ENCODE peak calls at places on chromosomes 6 and 20, in ten cellular contexts. F is anterior cingulate cortex; T is left ventricle myocardium inferior; Y is activated T-cell treated with anti-CD3 and anti-CD28 coated beads for 48 hours; M is GM03348; S is fibroblast of lung; A is substantia nigra; N is NCI-H1436 treated with DMSO at 0.1 percent for 48 hours; U is effector memory CD8-positive, alpha-beta T cell; J is NCI-H1105 treated with DMSO at 0.1 percent for 48 hours. O is an unnamed sample.

GRCh38 chr20:48025061-48025515 is 239.8 kb upstream of the SULF2 start:
- DNase-seq in F (no peak), T (no peak), Y (no peak), M (peak), S (peak), A (no peak), N (no peak), U (no peak), J (no peak), O (no peak)

GRCh38 chr6:160174681-160175080 is 53.1 kb downstream of the SLC22A1 start:
- DNase-seq in F (no peak), T (no peak), Y (no peak), M (no peak), S (no peak), A (no peak), N (no peak), U (no peak), J (no peak), O (no peak)

GRCh38 chr20:4455996-4456395 is 265.7 kb upstream of the PRND start:
- DNase-seq in F (no peak), T (no peak), Y (no peak), M (no peak), S (no peak), A (no peak), N (no peak), U (no peak), J (no peak), O (no peak)

GRCh38 chr20:43583982-43584432 is 6.7 kb upstream of the IFT52 start:
- DNase-seq in F (peak), T (peak), Y (no peak), M (peak), S (peak), A (peak), N (no peak), U (no peak), J (no peak), O (peak)

GRCh38 chr6:139262519-139263300 is 29.1 kb downstream of the TXLNB start:
- DNase-seq in F (no peak), T (no peak), Y (no peak), M (no peak), S (no peak), A (no peak), N (no peak), U (peak), J (peak), O (no peak)

GRCh38 chr20:56595746-56596478 is 33.2 kb upstream of the TFAP2C start:
- DNase-seq in F (no peak), T (no peak), Y (no peak), M (no peak), S (no peak), A (no peak), N (no peak), U (no peak), J (no peak), O (no peak)

GRCh38 chr6:70956451-70957283 is at the start of gene B3GAT2:
- DNase-seq in F (peak), T (no peak), Y (peak), M (peak), S (peak), A (peak), N (no peak), U (no peak), J (peak), O (peak)

GRCh38 chr6:97097068-97098047 is 172.8 kb downstream of the KLHL32 start:
- DNase-seq in F (no peak), T (no peak), Y (no peak), M (peak), S (peak), A (no peak), N (peak), U (no peak), J (no peak), O (no peak)

GRCh38 chr6:121504227-121504626 is 68.8 kb downstream of the GJA1 start:
- DNase-seq in F (no peak), T (no peak), Y (no peak), M (peak), S (peak), A (no peak), N (no peak), U (no peak), J (no peak), O (no peak)

GRCh38 chr20:20363449-20364015 is 4.4 kb upstream of the INSM1 start:
- DNase-seq in F (no peak), T (no peak), Y (no peak), M (no peak), S (no peak), A (no peak), N (no peak), U (no peak), J (peak), O (no peak)

GRCh38 chr6:148316308-148316707 is 26.3 kb upstream of the SASH1 start:
- DNase-seq in F (no peak), T (peak), Y (no peak), M (no peak), S (no peak), A (no peak), N (no peak), U (no peak), J (peak), O (no peak)

GRCh38 chr20:8509809-8510208 is 377.7 kb downstream of the PLCB1 start:
- DNase-seq in F (no peak), T (no peak), Y (no peak), M (no peak), S (no peak), A (no peak), N (no peak), U (no peak), J (peak), O (no peak)

GRCh38 chr20:1943267-1944002 is 48.2 kb downstream of the SIRPA start:
- DNase-seq in F (no peak), T (peak), Y (no peak), M (peak), S (peak), A (no peak), N (no peak), U (no peak), J (no peak), O (no peak)

GRCh38 chr20:19793716-19794115 is 35.7 kb downstream of the RIN2 start:
- DNase-seq in F (no peak), T (no peak), Y (no peak), M (no peak), S (no peak), A (no peak), N (no peak), U (no peak), J (no peak), O (no peak)

GRCh38 chr20:61253264-61253639 is 1.2 kb downstream of the CDH4 start:
- DNase-seq in F (no peak), T (no peak), Y (no peak), M (peak), S (peak), A (no peak), N (no peak), U (no peak), J (peak), O (no peak)

GRCh38 chr6:14053776-14054175 is 63.8 kb upstream of the CD83 start:
- DNase-seq in F (no peak), T (no peak), Y (no peak), M (peak), S (no peak), A (no peak), N (no peak), U (no peak), J (no peak), O (no peak)

GRCh38 chr6:113632220-113632864 is 224.8 kb upstream of the MARCKS start:
- DNase-seq in F (no peak), T (peak), Y (peak), M (peak), S (peak), A (no peak), N (no peak), U (no peak), J (no peak), O (no peak)

GRCh38 chr6:148967546-148967945 is 220.7 kb downstream of the UST start:
- DNase-seq in F (peak), T (no peak), Y (no peak), M (no peak), S (no peak), A (peak), N (no peak), U (no peak), J (no peak), O (no peak)

GRCh38 chr20:26216025-26216424 is 519.4 kb upstream of the ZNF337 start:
- DNase-seq in F (no peak), T (no peak), Y (no peak), M (peak), S (no peak), A (no peak), N (no peak), U (no peak), J (no peak), O (no peak)

GRCh38 chr6:108800510-108800909 is 47.7 kb upstream of the ARMC2 start:
- DNase-seq in F (peak), T (no peak), Y (no peak), M (peak), S (no peak), A (peak), N (no peak), U (no peak), J (no peak), O (peak)

GRCh38 chr6:1667805-1668175 is 58.1 kb downstream of the FOXC1 start:
- DNase-seq in F (no peak), T (no peak), Y (no peak), M (no peak), S (no peak), A (no peak), N (no peak), U (no peak), J (no peak), O (no peak)

GRCh38 chr6:112222111-112222726 is 32.1 kb downstream of the LAMA4 start:
- DNase-seq in F (no peak), T (no peak), Y (no peak), M (peak), S (peak), A (no peak), N (no peak), U (no peak), J (no peak), O (no peak)

O was measured in dorsolateral prefrontal cortex.